ENCODE peak calls at places on chromosomes 7 and 10, in four cellular contexts. V is HepG2, J is HEK293T, B is K562. C is an unnamed sample.

GRCh38 chr10:97401455-97401919 is 347 bp upstream of the RRP12 start:
- DNase-seq in V (no peak), J (no peak), B (no peak), C (no peak)

GRCh38 chr7:134186801-134187200 is 59.7 kb downstream of the LRGUK start:
- DNase-seq in V (no peak), J (no peak), B (no peak), C (no peak)

GRCh38 chr10:132957981-132958885 is 15.9 kb upstream of the CFAP46 start:
- DNase-seq in V (no peak), J (no peak), B (no peak), C (no peak)

GRCh38 chr10:34641147-34641912 is 173.8 kb downstream of the PARD3 start:
- DNase-seq in V (no peak), J (no peak), B (no peak), C (no peak)

GRCh38 chr7:53744361-53744760 is 708.9 kb downstream of the POM121L12 start:
- DNase-seq in V (no peak), J (no peak), B (no peak), C (no peak)

GRCh38 chr10:93680414-93681047 is 21.9 kb downstream of the FRA10AC1 start:
- DNase-seq in V (peak; percentile 38), J (peak; percentile 33), B (peak; percentile 6), C (no peak)

GRCh38 chr7:107581387-107582013 is 1.5 kb downstream of the BCAP29 start:
- DNase-seq in V (no peak), J (no peak), B (no peak), C (no peak)

GRCh38 chr10:30671011-30671616 is 41.6 kb upstream of the LYZL2 start:
- DNase-seq in V (peak; percentile 67), J (peak; percentile 44), B (peak; percentile 49), C (no peak)

GRCh38 chr10:73019100-73019499 is 64.5 kb upstream of the PLA2G12B start:
- DNase-seq in V (no peak), J (no peak), B (no peak), C (no peak)

GRCh38 chr7:17965600-17965999 is 25.3 kb upstream of the SNX13 start:
- DNase-seq in V (no peak), J (no peak), B (no peak), C (no peak)

GRCh38 chr7:156842317-156842716 is 50.7 kb downstream of the LMBR1 start:
- DNase-seq in V (no peak), J (no peak), B (no peak), C (no peak)

GRCh38 chr10:89301721-89302445 is at the start of gene IFIT2:
- DNase-seq in V (peak; percentile 15), J (peak; percentile 31), B (no peak), C (peak; percentile 66)

GRCh38 chr10:85603167-85603940 is 763.2 kb downstream of the GRID1 start:
- DNase-seq in V (no peak), J (no peak), B (no peak), C (no peak)

GRCh38 chr7:6579446-6579845 is 2.2 kb downstream of the ZDHHC4 start:
- DNase-seq in V (peak; percentile 23), J (no peak), B (no peak), C (no peak)

GRCh38 chr7:51344406-51344805 is 27.8 kb upstream of the COBL start:
- DNase-seq in V (peak; percentile 27), J (no peak), B (no peak), C (no peak)

GRCh38 chr10:126878594-126878993 is 26.6 kb upstream of the DOCK1 start:
- DNase-seq in V (no peak), J (no peak), B (no peak), C (no peak)

GRCh38 chr7:50730459-50731400 is 52.0 kb downstream of the GRB10 start:
- DNase-seq in V (peak; percentile 46), J (no peak), B (no peak), C (no peak)

GRCh38 chr10:1567152-1567551 is 170.2 kb downstream of the ADARB2 start:
- DNase-seq in V (no peak), J (no peak), B (no peak), C (no peak)

GRCh38 chr10:119761106-119761505 is 35.3 kb downstream of the INPP5F start:
- DNase-seq in V (no peak), J (no peak), B (no peak), C (no peak)

GRCh38 chr7:1365846-1366245 is 93.4 kb downstream of the MICALL2 start:
- DNase-seq in V (no peak), J (no peak), B (no peak), C (no peak)
- TF ChIP-seq FOXK2 in V (no peak), J (no peak), B (no peak), C (no peak)

GRCh38 chr7:79615871-79616640 is 162.6 kb upstream of the MAGI2 start:
- DNase-seq in V (no peak), J (no peak), B (no peak), C (no peak)

GRCh38 chr7:79619216-79619615 is 165.7 kb upstream of the MAGI2 start:
- DNase-seq in V (no peak), J (no peak), B (no peak), C (no peak)

GRCh38 chr7:79612903-79613302 is 159.4 kb upstream of the MAGI2 start:
- DNase-seq in V (no peak), J (no peak), B (no peak), C (no peak)

GRCh38 chr7:79612027-79612426 is 158.6 kb upstream of the MAGI2 start:
- DNase-seq in V (no peak), J (no peak), B (no peak), C (no peak)

DNA sequence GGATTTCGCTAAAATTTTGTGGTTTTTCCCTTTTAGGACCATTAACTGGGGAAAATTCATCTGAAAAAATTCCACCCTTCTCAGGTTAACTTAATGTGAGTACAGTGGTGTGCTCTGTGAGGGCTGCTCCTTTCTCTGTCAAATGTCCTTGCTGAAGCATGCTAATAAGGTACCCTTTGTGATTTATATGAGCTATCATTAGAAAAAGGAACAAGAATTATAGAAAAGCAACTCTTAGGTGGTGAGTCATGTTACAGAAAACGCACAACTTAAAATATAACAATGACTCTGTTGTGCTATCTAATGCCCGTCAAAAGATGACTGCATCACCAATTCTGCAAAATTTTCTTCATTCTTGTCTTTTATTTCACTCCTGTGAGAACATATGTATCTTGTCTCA is 162.0 kb upstream of the MAGI2 start:
- DNase-seq in V (no peak), J (no peak), B (no peak), C (no peak)
- TF ChIP-seq FOXK2 in V (no peak), J (no peak), B (no peak), C (no peak)

GRCh38 chr10:33350041-33350440 is 15.6 kb upstream of the NRP1 start:
- DNase-seq in V (no peak), J (no peak), B (no peak), C (no peak)

GRCh38 chr10:33353853-33354252 is 19.4 kb upstream of the NRP1 start:
- DNase-seq in V (no peak), J (no peak), B (no peak), C (no peak)

GRCh38 chr10:33353334-33353733 is 18.9 kb upstream of the NRP1 start:
- DNase-seq in V (no peak), J (no peak), B (no peak), C (no peak)

GRCh38 chr10:33352631-33353030 is 18.2 kb upstream of the NRP1 start:
- DNase-seq in V (no peak), J (no peak), B (no peak), C (no peak)

DNA sequence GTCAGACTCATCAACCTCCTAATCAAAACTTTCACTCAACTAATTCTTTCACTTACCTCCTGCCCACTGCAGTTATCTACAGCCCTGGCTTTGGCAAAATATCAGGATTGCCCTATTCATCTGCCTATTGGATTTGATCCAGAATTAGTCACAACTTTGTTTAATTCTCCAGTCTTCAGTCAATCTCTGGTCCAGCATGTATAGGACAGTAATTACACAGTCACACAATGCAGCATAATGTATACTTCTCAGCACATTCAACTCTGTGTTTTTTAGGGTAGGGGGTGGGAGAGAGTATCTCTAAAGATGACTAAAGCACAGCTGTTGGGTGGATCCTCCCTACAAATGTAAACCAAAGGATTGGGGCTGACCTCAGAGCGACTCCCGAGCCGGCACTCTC is 17.7 kb upstream of the NRP1 start:
- DNase-seq in V (no peak), J (no peak), B (no peak), C (no peak)
- TF ChIP-seq FOXK2 in V (no peak), J (no peak), B (no peak), C (no peak)

GRCh38 chr10:95337354-95337753 is 46.6 kb upstream of the PDLIM1 start:
- DNase-seq in V (no peak), J (no peak), B (no peak), C (no peak)
- TF ChIP-seq FOXK2 in V (no peak), J (no peak), B (no peak), C (no peak)

GRCh38 chr10:130956251-130956650 is 355.3 kb downstream of the TCERG1L start:
- DNase-seq in V (no peak), J (no peak), B (no peak), C (no peak)
- TF ChIP-seq FOXK2 in V (no peak), J (no peak), B (no peak), C (no peak)

DNA sequence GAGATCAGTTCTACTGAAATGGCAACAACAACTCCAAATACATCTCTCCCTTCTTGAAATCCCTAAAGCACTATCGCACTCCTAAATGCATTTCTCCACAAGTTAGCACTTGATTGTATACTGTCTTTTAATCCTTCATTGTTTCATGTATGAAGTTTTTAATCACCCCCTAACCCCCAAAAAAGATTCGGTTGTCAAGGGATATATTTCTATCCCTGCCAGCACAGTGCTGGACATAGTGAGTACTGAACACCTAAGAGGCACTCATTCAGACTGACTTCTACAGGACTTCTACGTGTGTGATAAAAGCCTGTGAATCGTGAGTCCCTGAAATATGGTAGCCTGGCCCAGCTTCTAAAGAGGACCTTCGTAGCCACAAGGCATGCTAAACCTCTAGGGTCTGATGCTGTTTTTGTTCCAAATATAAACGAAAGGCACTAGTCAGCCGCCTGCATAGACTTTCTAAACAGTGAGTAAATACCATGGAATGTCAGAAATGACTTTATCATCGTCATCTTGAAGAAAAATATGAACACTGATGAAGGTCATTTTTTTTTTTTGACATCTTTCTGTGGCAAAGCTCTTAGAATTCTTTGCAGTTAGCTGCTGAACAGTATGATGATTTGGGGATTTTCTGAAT is 14.6 kb upstream of the ZSCAN21 start:
- DNase-seq in V (no peak), J (no peak), B (no peak), C (no peak)
- TF ChIP-seq FOXK2 in V (no peak), J (no peak), B (no peak), C (no peak)

DNA sequence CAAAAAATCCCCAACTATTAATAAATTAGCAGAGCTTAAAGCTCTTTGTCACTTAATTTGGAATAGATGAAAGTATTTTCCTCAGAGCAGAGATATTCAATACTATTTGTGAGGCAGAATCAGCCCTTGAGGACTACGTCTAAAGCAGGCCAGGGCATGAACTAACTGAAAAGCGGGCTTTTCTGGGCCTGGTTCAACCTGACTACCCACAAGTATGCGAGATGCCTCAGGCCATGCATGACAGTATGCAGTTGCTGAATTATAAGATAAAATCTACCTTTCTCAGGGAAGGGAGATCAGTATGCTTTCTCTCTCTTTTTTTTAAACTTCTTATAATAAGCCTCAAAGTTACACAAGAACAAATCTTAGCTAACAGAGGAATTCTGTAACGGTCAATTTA is 20.1 kb downstream of the TMEM168 start:
- DNase-seq in V (no peak), J (no peak), B (no peak), C (no peak)
- TF ChIP-seq FOXK2 in V (no peak), J (no peak), B (no peak), C (no peak)

C was measured in GM12878.